ENCODE peak calls at places on chromosome 5, in six cellular contexts. One of them, this sample, is unnamed.

GRCh38 chr5:56412601-56413379 is 179.7 kb upstream of the ANKRD55 start:
- DNase-seq in HEK293T: no peak
- DNase-seq in epithelial cell of esophagus: no peak
- DNase-seq in dorsolateral prefrontal cortex: no peak
- DNase-seq in fibroblast of the conjunctiva: no peak
- DNase-seq in kidney tubule cell: no peak
- DNase-seq in this sample: no peak

GRCh38 chr5:141715340-141715905 is 33.4 kb upstream of the ARAP3 start:
- DNase-seq in fibroblast of the conjunctiva: no peak
- DNase-seq in dorsolateral prefrontal cortex: no peak
- DNase-seq in epithelial cell of esophagus: no peak
- DNase-seq in kidney tubule cell: no peak
- DNase-seq in HEK293T: no peak
- DNase-seq in this sample: no peak

GRCh38 chr5:158124606-158125316 is 265.8 kb upstream of the CLINT1 start:
- DNase-seq in kidney tubule cell: no peak
- DNase-seq in epithelial cell of esophagus: no peak
- DNase-seq in dorsolateral prefrontal cortex: no peak
- DNase-seq in fibroblast of the conjunctiva: no peak
- DNase-seq in HEK293T: no peak
- DNase-seq in this sample: no peak

GRCh38 chr5:39547548-39548154 is 122.9 kb upstream of the DAB2 start:
- DNase-seq in epithelial cell of esophagus: peak; percentile 59
- DNase-seq in fibroblast of the conjunctiva: peak; percentile 64
- DNase-seq in HEK293T: peak; percentile 42
- DNase-seq in kidney tubule cell: peak; percentile 70
- DNase-seq in dorsolateral prefrontal cortex: no peak
- DNase-seq in this sample: peak; percentile 73

GRCh38 chr5:108171759-108172158 is 210.1 kb downstream of the FBXL17 start:
- DNase-seq in fibroblast of the conjunctiva: no peak
- DNase-seq in HEK293T: no peak
- DNase-seq in kidney tubule cell: no peak
- DNase-seq in epithelial cell of esophagus: no peak
- DNase-seq in dorsolateral prefrontal cortex: no peak
- DNase-seq in this sample: no peak

GRCh38 chr5:10478436-10478835 is 36.8 kb downstream of the ROPN1L start:
- DNase-seq in dorsolateral prefrontal cortex: no peak
- DNase-seq in HEK293T: no peak
- DNase-seq in epithelial cell of esophagus: no peak
- DNase-seq in fibroblast of the conjunctiva: no peak
- DNase-seq in kidney tubule cell: peak; percentile 35
- DNase-seq in this sample: no peak

GRCh38 chr5:121915765-121916164 is 46.0 kb upstream of the SRFBP1 start:
- DNase-seq in kidney tubule cell: no peak
- DNase-seq in dorsolateral prefrontal cortex: no peak
- DNase-seq in epithelial cell of esophagus: no peak
- DNase-seq in fibroblast of the conjunctiva: no peak
- DNase-seq in HEK293T: no peak
- DNase-seq in this sample: no peak

GRCh38 chr5:94618029-94618492 is 343 bp downstream of the KIAA0825 start:
- DNase-seq in epithelial cell of esophagus: peak; percentile 79
- DNase-seq in kidney tubule cell: peak; percentile 80
- DNase-seq in fibroblast of the conjunctiva: peak; percentile 38
- DNase-seq in HEK293T: peak; percentile 32
- DNase-seq in dorsolateral prefrontal cortex: peak; percentile 58
- DNase-seq in this sample: peak; percentile 79

GRCh38 chr5:177195307-177195952 is 61.9 kb downstream of the NSD1 start:
- DNase-seq in fibroblast of the conjunctiva: no peak
- DNase-seq in HEK293T: no peak
- DNase-seq in epithelial cell of esophagus: no peak
- DNase-seq in dorsolateral prefrontal cortex: no peak
- DNase-seq in kidney tubule cell: no peak
- DNase-seq in this sample: no peak

This sample was measured in DMS53.